ENCODE peak calls at places on chromosomes 11 and 22, in five cellular contexts. Y, P, I, C and S are unnamed samples.

GRCh38 chr22:40478456-40479125 is 108.2 kb downstream of the SGSM3 start:
- DNase-seq in P (no peak), C (no peak), I (no peak), Y (no peak), S (no peak)

GRCh38 chr22:44701824-44702478 is at the start of gene PRR5:
- DNase-seq in Y (peak), I (peak), C (peak), P (peak), S (peak)

GRCh38 chr11:48047616-48048015 is 67.3 kb downstream of the PTPRJ start:
- DNase-seq in I (no peak), C (no peak), Y (no peak), P (no peak), S (no peak)

GRCh38 chr11:133504906-133505305 is 27.4 kb downstream of the OPCML start:
- DNase-seq in I (no peak), Y (no peak), P (no peak), C (no peak), S (no peak)

GRCh38 chr11:110907629-110908028 is 195.4 kb upstream of the ARHGAP20 start:
- DNase-seq in I (no peak), P (peak), Y (peak), C (peak), S (peak)

GRCh38 chr11:27806122-27806521 is 105.9 kb upstream of the BDNF start:
- DNase-seq in C (no peak), P (no peak), Y (no peak), I (no peak), S (no peak)

GRCh38 chr11:13446444-13446843 is 16.6 kb downstream of the BTBD10 start:
- DNase-seq in C (no peak), Y (peak), I (no peak), P (peak), S (no peak)

GRCh38 chr11:19711911-19712280 is 741 bp upstream of the NAV2 start:
- DNase-seq in P (no peak), C (peak), I (no peak), Y (no peak), S (no peak)

GRCh38 chr22:30262917-30263741 is 3.5 kb downstream of the OSM start:
- DNase-seq in P (peak), Y (peak), I (peak), C (peak), S (peak)

GRCh38 chr11:46353706-46354105 is 6.4 kb downstream of the DGKZ start:
- DNase-seq in P (no peak), Y (no peak), I (no peak), C (no peak), S (no peak)

GRCh38 chr22:23035557-23036277 is 34.6 kb upstream of the GNAZ start:
- DNase-seq in P (no peak), Y (no peak), I (no peak), C (no peak), S (no peak)

GRCh38 chr22:41512421-41513194 is 31.7 kb downstream of the POLR3H start:
- DNase-seq in P (peak), Y (peak), I (peak), C (peak), S (peak)

GRCh38 chr11:71474141-71474770 is 21.3 kb downstream of the NADSYN1 start:
- DNase-seq in C (no peak), P (no peak), I (no peak), Y (no peak), S (no peak)

GRCh38 chr11:91041626-91042025 is 818.8 kb upstream of the CHORDC1 start:
- DNase-seq in P (no peak), I (no peak), C (no peak), Y (peak), S (no peak)

GRCh38 chr22:45470871-45471270 is 31.8 kb upstream of the FBLN1 start:
- DNase-seq in P (no peak), C (no peak), Y (no peak), I (no peak), S (no peak)

GRCh38 chr22:21641417-21641794 is 696 bp upstream of the SDF2L1 start:
- DNase-seq in C (peak), P (no peak), Y (peak), I (peak), S (peak)

GRCh38 chr11:123477205-123477907 is 47.3 kb downstream of the GRAMD1B start:
- DNase-seq in I (no peak), Y (no peak), C (no peak), P (no peak), S (no peak)

GRCh38 chr11:95268386-95268785 is 37.4 kb upstream of the SESN3 start:
- DNase-seq in C (no peak), P (no peak), Y (no peak), I (no peak), S (no peak)

GRCh38 chr11:119368121-119369034 is 13.1 kb downstream of the USP2 start:
- DNase-seq in Y (peak), C (peak), I (peak), P (peak), S (peak)

GRCh38 chr11:88231894-88232482 is 56.7 kb upstream of the RAB38 start:
- DNase-seq in I (no peak), C (peak), Y (peak), P (peak), S (peak)

GRCh38 chr11:6635082-6635932 is 16.1 kb upstream of the TPP1 start:
- DNase-seq in I (peak), P (no peak), Y (no peak), C (no peak), S (no peak)

GRCh38 chr11:20080032-20080685 is 80.1 kb downstream of the DBX1 start:
- DNase-seq in I (no peak), P (no peak), C (no peak), Y (no peak), S (no peak)

GRCh38 chr11:61477734-61478148 is 30.8 kb upstream of the LRRC10B start:
- DNase-seq in C (peak), I (peak), Y (peak), P (peak), S (peak)

GRCh38 chr11:28627690-28628255 is 519.6 kb downstream of the METTL15 start:
- DNase-seq in I (no peak), Y (no peak), P (no peak), C (no peak), S (no peak)

GRCh38 chr11:47946682-47947575 is 33.4 kb upstream of the PTPRJ start:
- DNase-seq in P (peak), I (peak), Y (peak), C (peak), S (peak)

GRCh38 chr11:26442131-26442530 is 110.2 kb downstream of the ANO3 start:
- DNase-seq in I (no peak), Y (peak), P (peak), C (no peak), S (no peak)

GRCh38 chr11:71101606-71102005 is 150.8 kb downstream of the SHANK2 start:
- DNase-seq in I (no peak), C (no peak), Y (no peak), P (no peak), S (no peak)

GRCh38 chr22:20937031-20937793 is 20.0 kb downstream of the CRKL start:
- DNase-seq in C (no peak), P (no peak), I (no peak), Y (no peak), S (no peak)

GRCh38 chr11:72038491-72038890 is 39.8 kb downstream of the IL18BP start:
- DNase-seq in P (peak), C (no peak), Y (peak), I (peak), S (no peak)

GRCh38 chr11:1827095-1827797 is 7.5 kb upstream of the SYT8 start:
- DNase-seq in C (peak), Y (peak), I (peak), P (peak), S (peak)

GRCh38 chr22:21100149-21101032 is 54.6 kb downstream of the LRRC74B start:
- DNase-seq in I (no peak), P (no peak), C (no peak), Y (no peak), S (no peak)

GRCh38 chr11:60625262-60625661 is 74.2 kb upstream of the MS4A8 start:
- DNase-seq in Y (peak), P (peak), C (peak), I (no peak), S (peak)

GRCh38 chr11:46066335-46066734 is 54.9 kb downstream of the PHF21A start:
- DNase-seq in C (peak), P (peak), Y (peak), I (no peak), S (no peak)

GRCh38 chr11:5938603-5938965 is 3.5 kb upstream of the OR56A3 start:
- DNase-seq in I (no peak), C (no peak), Y (no peak), P (no peak), S (no peak)

GRCh38 chr11:11731311-11732083 is 109.7 kb upstream of the GALNT18 start:
- DNase-seq in Y (peak), P (peak), C (no peak), I (no peak), S (no peak)

GRCh38 chr11:15451713-15452112 is 337.0 kb downstream of the INSC start:
- DNase-seq in P (no peak), C (no peak), Y (no peak), I (no peak), S (no peak)
- TF ChIP-seq CTCF in P (no peak), C (no peak), Y (no peak), I (no peak), S (no peak)

DNA sequence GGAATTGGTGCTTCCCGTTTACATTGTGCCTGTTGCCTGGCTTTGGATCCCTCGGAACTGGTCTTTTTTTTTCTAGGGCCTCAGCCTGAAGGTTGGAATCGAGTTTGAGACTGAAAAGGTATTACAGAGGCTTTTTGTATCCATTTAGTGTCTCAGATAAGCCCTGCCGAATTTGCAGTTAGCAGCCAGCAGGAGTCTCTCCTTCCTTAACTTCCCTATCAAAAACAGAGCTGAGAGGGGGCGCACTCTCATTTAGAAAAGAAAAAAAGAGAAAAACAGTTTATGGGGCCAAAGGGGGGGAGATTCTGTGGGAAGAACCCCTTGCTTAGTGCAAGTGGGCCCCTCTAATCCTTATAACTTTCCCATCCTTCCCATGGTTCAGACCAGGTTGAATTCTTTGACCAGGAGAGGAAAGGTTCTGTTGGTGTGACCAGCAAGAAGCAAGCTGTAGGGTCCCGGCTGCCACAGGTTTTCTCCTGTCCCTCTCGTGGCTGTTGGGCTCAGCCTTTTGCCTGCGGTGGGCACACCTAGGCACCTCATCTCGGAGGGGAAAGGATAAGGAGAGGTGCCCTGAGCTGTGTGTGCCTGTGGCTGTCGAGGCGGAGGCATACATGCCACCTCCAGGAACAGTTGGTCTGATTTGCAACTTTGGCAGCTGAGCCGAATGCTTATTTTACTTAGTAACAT is 565.1 kb upstream of the CNTN5 start:
- DNase-seq in C (no peak), I (no peak), P (no peak), Y (peak), S (no peak)
- TF ChIP-seq CTCF in C (no peak), I (no peak), P (no peak), Y (peak), S (no peak)

DNA sequence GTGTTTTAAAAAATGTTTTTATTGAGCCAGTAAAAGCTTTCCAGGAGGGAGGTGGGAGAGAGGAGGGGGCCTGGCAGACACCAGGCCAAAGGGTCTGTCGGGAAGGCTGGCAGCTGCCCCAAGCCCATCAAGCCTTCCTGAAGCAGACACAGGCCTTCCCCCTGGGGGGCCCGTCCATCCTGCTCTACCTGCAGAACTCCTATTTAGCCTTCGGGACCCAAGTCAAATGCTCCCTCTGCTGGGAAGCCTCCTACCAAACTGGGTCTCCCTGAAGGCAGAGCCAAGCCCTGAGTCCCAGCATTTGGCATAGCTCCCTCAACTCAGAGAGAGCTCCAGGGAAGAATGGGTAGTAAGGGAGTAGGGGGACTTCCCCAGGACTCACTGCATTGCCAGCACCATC is 23.0 kb downstream of the OTUB1 start:
- DNase-seq in Y (no peak), P (no peak), C (no peak), I (no peak), S (no peak)
- TF ChIP-seq CTCF in Y (no peak), P (no peak), C (no peak), I (no peak), S (no peak)

DNA sequence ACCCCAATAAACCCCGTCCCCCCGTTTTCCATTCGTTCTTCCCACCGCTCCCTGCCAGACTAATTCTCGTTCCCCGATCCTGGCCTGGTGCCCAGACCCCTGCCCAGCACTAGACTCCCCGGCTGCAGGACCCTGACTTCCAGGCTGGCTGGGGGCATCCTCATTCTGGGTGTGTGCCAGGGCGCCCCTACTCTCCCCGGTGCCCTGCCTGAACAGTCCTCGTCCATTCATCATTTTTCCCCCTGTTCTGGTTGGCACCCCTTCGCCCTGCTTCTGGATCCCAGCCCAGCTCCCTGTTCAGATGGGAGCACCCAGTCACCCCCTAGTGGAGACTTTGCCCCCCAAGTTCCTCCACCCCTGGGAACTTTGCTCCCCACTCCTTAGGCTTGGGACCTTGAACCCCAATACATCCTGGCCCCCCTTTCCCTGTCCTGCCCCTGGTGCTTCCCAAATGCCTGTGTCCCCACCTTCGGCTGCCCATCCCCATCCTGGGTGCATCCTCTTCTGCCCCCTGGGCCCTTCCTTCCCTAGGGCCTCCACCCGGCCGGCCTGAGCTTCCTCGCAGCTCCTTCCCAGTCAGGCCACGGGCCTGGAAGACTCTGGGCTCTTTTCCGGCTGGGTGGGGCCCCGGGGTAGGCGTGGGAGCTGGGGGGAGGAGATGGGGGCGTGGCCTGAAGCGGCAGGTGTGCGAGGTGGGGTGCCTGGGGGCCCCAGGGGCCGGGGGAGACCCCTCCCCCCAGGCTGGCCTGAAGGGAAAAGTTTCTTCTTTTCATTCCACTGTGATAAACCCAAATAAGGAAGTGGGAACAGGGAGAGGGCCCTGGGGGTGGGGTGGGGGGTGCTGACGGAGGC is 882 bp downstream of the PLCB3 start:
- DNase-seq in C (peak), I (peak), Y (peak), P (no peak), S (peak)
- TF ChIP-seq CTCF in C (peak), I (no peak), Y (peak), P (peak), S (no peak)

GRCh38 chr22:43270314-43270908 is 72.8 kb downstream of the SCUBE1 start:
- DNase-seq in Y (peak), I (no peak), P (no peak), C (no peak), S (peak)
- TF ChIP-seq CTCF in Y (peak), I (no peak), P (no peak), C (no peak), S (peak)

DNA sequence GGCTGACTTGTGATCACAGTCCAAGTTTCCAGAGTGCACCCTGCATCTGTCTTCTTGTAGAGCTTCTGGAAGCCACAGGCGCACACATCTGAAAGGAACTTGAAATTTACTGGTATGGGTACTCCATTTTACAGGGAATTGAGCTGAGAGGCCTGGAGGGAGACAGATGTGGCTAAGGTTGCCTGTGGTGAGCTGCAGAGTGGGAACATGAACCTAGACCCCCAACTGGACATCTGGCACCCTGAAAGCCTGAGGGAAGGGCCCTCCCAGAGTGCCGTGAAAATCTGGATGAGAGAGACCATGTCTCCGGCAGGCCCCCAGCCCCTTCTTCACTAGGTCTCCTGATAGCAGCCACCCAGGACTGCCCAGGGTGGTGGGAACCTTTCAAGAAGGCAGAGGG is 22.6 kb upstream of the SOX10 start:
- DNase-seq in P (no peak), C (no peak), Y (no peak), I (no peak), S (no peak)
- TF ChIP-seq CTCF in P (no peak), C (no peak), Y (no peak), I (no peak), S (no peak)

GRCh38 chr11:86710936-86711335 is 38.5 kb upstream of the ME3 start:
- DNase-seq in Y (no peak), C (no peak), P (no peak), I (no peak), S (no peak)
- TF ChIP-seq CTCF in Y (no peak), C (no peak), P (no peak), I (no peak), S (no peak)

GRCh38 chr11:124923296-124923695 is 4.2 kb downstream of the HEPN1 start:
- DNase-seq in I (no peak), C (no peak), P (no peak), Y (no peak), S (no peak)
- TF ChIP-seq CTCF in I (no peak), C (no peak), P (no peak), Y (no peak), S (no peak)

GRCh38 chr22:32994046-32994827 is 63.9 kb downstream of the SYN3 start:
- DNase-seq in I (peak), P (no peak), C (no peak), Y (no peak), S (no peak)

GRCh38 chr22:32996702-32997101 is 61.5 kb downstream of the SYN3 start:
- DNase-seq in I (peak), Y (no peak), C (peak), P (peak), S (peak)

GRCh38 chr22:32994921-32995320 is 63.3 kb downstream of the SYN3 start:
- DNase-seq in C (no peak), P (no peak), I (no peak), Y (no peak), S (no peak)

GRCh38 chr22:32996276-32996675 is 61.9 kb downstream of the SYN3 start:
- DNase-seq in Y (no peak), C (no peak), I (no peak), P (no peak), S (no peak)

GRCh38 chr22:32995335-32995734 is 62.8 kb downstream of the SYN3 start:
- DNase-seq in P (no peak), Y (no peak), I (no peak), C (no peak), S (no peak)
- TF ChIP-seq CTCF in P (no peak), Y (no peak), I (no peak), C (no peak), S (no peak)

GRCh38 chr11:78289547-78290292 is 101.0 kb downstream of the USP35 start:
- DNase-seq in C (no peak), Y (no peak), P (no peak), I (no peak), S (no peak)

GRCh38 chr11:78292109-78292803 is 103.5 kb downstream of the USP35 start:
- DNase-seq in I (no peak), Y (no peak), P (no peak), C (no peak), S (no peak)

GRCh38 chr11:78295347-78295746 is 106.6 kb downstream of the USP35 start:
- DNase-seq in C (peak), P (no peak), I (no peak), Y (no peak), S (no peak)

GRCh38 chr11:78291754-78292108 is 103.0 kb downstream of the USP35 start:
- DNase-seq in I (no peak), Y (no peak), C (no peak), P (no peak), S (no peak)

DNA sequence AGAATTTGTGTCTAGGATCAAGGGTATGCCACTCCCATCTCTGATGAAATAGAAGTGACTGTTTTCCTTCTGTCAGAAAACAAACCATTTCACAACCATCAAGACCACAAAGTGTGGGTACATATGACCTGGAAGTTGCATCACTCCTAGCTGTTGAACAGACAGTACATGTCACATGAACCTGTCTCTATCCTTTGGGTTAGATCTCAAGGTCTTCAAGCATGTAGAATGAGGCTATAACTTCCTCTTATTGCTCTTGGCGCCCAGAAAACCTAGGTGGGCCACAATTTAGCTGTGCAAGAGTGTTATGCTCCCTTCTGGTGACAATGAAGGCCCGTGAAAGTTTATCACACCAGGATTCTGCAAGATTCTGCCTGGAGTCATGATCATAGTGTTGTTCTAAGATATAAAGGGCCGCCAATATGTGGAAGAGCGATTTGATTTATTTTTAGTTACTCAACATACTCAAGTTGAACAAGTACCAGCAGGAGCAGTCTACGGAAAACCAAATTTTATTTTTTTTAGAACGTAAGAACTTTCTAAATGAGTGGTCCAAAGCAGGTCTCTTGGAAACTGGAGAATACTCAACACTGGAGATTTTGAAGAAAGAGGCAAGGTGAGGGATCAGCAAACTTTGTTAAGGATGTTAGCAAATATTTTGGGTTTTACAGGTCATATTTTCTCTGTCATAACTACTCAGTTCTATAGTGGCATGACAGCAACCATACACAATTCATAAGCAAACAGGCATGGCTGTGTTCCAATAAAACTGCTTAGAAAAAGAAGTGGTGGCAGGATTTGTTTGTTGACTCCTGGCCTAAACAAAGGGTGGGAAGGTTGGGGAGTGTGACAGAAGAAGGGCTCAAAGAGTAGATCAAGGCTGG is 101.8 kb downstream of the USP35 start:
- DNase-seq in P (peak), Y (peak), C (no peak), I (no peak), S (peak)
- TF ChIP-seq CTCF in P (no peak), Y (no peak), C (no peak), I (no peak), S (no peak)